ENCODE peak calls at places on chromosomes 16 and 17, in four cellular contexts. U is HFF-Myc, S is WTC11, H is RWPE1. X is an unnamed sample.

GRCh38 chr16:84175351-84176081 is 11.3 kb downstream of the TAF1C start:
- DNase-seq in U (no peak), H (peak; percentile 81), S (peak; percentile 62), X (peak; percentile 87)

GRCh38 chr16:4915226-4915761 is 21.7 kb downstream of the PPL start:
- DNase-seq in U (no peak), H (no peak), S (no peak), X (no peak)

GRCh38 chr17:49260011-49260921 is 29.7 kb upstream of the PHOSPHO1 start:
- DNase-seq in U (peak; percentile 37), H (peak; percentile 59), S (peak; percentile 48), X (peak; percentile 48)

GRCh38 chr17:8082312-8082711 is 5.2 kb downstream of the ALOX12B start:
- DNase-seq in S (no peak), U (no peak), H (no peak), X (no peak)

GRCh38 chr17:49821916-49822315 is 26.0 kb downstream of the TAC4 start:
- DNase-seq in U (no peak), H (no peak), S (no peak), X (no peak)

GRCh38 chr17:17091856-17092756 is 49.8 kb downstream of the MPRIP start:
- DNase-seq in S (no peak), H (no peak), U (no peak), X (no peak)

GRCh38 chr17:14719942-14720341 is 419.1 kb downstream of the HS3ST3B1 start:
- DNase-seq in H (no peak), S (no peak), U (no peak), X (no peak)

GRCh38 chr17:49717371-49717841 is 9.6 kb upstream of the SLC35B1 start:
- DNase-seq in H (no peak), S (no peak), U (no peak), X (no peak)

GRCh38 chr16:11354733-11355574 is 9.7 kb downstream of the RMI2 start:
- DNase-seq in S (no peak), U (no peak), H (no peak), X (peak; percentile 61)

GRCh38 chr16:75919664-75920063 is 193.4 kb upstream of the CPHXL start:
- DNase-seq in H (no peak), S (no peak), U (no peak), X (no peak)

GRCh38 chr16:73213761-73214480 is 166.0 kb upstream of the ZFHX3 start:
- DNase-seq in S (no peak), H (no peak), U (no peak), X (no peak)

GRCh38 chr16:74455213-74455612 is 33.9 kb upstream of the CLEC18B start:
- DNase-seq in H (peak; percentile 69), U (no peak), S (no peak), X (no peak)

GRCh38 chr16:19429271-19429670 is 11.6 kb downstream of the TMC5 start:
- DNase-seq in U (no peak), H (no peak), S (no peak), X (no peak)

GRCh38 chr16:19595043-19595767 is 39.7 kb downstream of the VPS35L start:
- DNase-seq in U (peak; percentile 32), S (no peak), H (peak; percentile 67), X (no peak)

GRCh38 chr16:12527077-12527476 is 276.6 kb downstream of the CPPED1 start:
- DNase-seq in S (no peak), U (no peak), H (no peak), X (no peak)

GRCh38 chr16:72172105-72173034 is at the start of gene PMFBP1:
- DNase-seq in S (no peak), H (peak; percentile 70), U (peak; percentile 56), X (peak; percentile 53)

GRCh38 chr16:76749780-76750375 is 441.1 kb upstream of the MON1B start:
- DNase-seq in S (no peak), U (no peak), H (no peak), X (no peak)

GRCh38 chr16:67613808-67614207 is 31.1 kb upstream of the CARMIL2 start:
- DNase-seq in H (no peak), U (no peak), S (peak; percentile 73), X (no peak)

GRCh38 chr17:57810740-57811632 is 38.9 kb downstream of the MRPS23 start:
- DNase-seq in U (peak; percentile 52), S (no peak), H (no peak), X (no peak)

GRCh38 chr16:11824362-11824761 is 27.0 kb downstream of the RSL1D1 start:
- DNase-seq in U (no peak), S (no peak), H (no peak), X (no peak)

GRCh38 chr16:87094246-87094865 is 222.8 kb downstream of the C16orf95 start:
- DNase-seq in S (no peak), U (no peak), H (no peak), X (no peak)

GRCh38 chr17:49646391-49647255 is 31.3 kb downstream of the SPOP start:
- DNase-seq in S (no peak), H (peak; percentile 77), U (peak; percentile 14), X (peak; percentile 10)

GRCh38 chr17:75623386-75623785 is 9.8 kb upstream of the SMIM5 start:
- DNase-seq in H (no peak), S (no peak), U (no peak), X (no peak)

GRCh38 chr17:81513669-81514484 is 1.3 kb upstream of the ACTG1 start:
- DNase-seq in U (no peak), S (peak; percentile 68), H (peak; percentile 45), X (no peak)

GRCh38 chr17:54898576-54898975 is 2.1 kb upstream of the TOM1L1 start:
- DNase-seq in H (no peak), U (no peak), S (no peak), X (no peak)

GRCh38 chr17:59391026-59391425 is 59.6 kb downstream of the YPEL2 start:
- DNase-seq in H (no peak), U (no peak), S (no peak), X (no peak)

GRCh38 chr17:34254651-34255380 is at the start of gene CCL2:
- DNase-seq in H (peak; percentile 34), U (peak; percentile 91), S (peak; percentile 63), X (no peak)

X was measured in GM19239.